ENCODE peak calls at places on chromosome X, in seven cellular contexts. Q is Peyer's patch; G is cerebellar nuclear complex; R is NCI-H1092; V is activated T-cell treated with anti-CD3 and anti-CD28 coated beads for 48 hours; T is activated naive CD8-positive, alpha-beta T cell treated with anti-CD3 and anti-CD28 coated beads, Interleukin-2, amount 50 U/mL, for 24 hours; N is stimulated activated CD4-positive, alpha-beta T cell treated with anti-CD3 and anti-CD28 coated beads, Interleukin-2, amount 100 ng/mL, for 24 hours. P is an unnamed sample.

GRCh38 chrX:2451456-2452316 is 49.1 kb downstream of the DHRSX start:
- DNase-seq in Q (no peak), G (no peak), R (no peak), V (no peak), T (no peak), N (no peak), P (no peak)

GRCh38 chrX:118534716-118535493 is 39.3 kb downstream of the DOCK11 start:
- DNase-seq in Q (no peak), G (no peak), R (no peak), V (no peak), T (no peak), N (no peak), P (no peak)

GRCh38 chrX:4710618-4711433 is 997.4 kb upstream of the PRKX start:
- DNase-seq in Q (no peak), G (no peak), R (no peak), V (no peak), T (no peak), N (no peak), P (peak)

GRCh38 chrX:48520976-48521352 is 644 bp upstream of the EBP start:
- DNase-seq in Q (no peak), G (no peak), R (no peak), V (no peak), T (no peak), N (no peak), P (no peak)

GRCh38 chrX:48083212-48083611 is 11.8 kb upstream of the ZNF630 start:
- DNase-seq in Q (peak), G (no peak), R (no peak), V (peak), T (peak), N (peak), P (peak)

GRCh38 chrX:67426946-67427345 is 116.9 kb upstream of the AR start:
- DNase-seq in Q (no peak), G (no peak), R (no peak), V (no peak), T (no peak), N (no peak), P (no peak)

GRCh38 chrX:68429216-68429615 is 4.1 kb downstream of the OPHN1 start:
- DNase-seq in Q (no peak), G (no peak), R (no peak), V (no peak), T (no peak), N (no peak), P (no peak)

GRCh38 chrX:39152106-39152649 is 350.9 kb downstream of the MID1IP1 start:
- DNase-seq in Q (no peak), G (no peak), R (peak), V (peak), T (peak), N (peak), P (no peak)

GRCh38 chrX:85851418-85851817 is 195.9 kb downstream of the CHM start:
- DNase-seq in Q (no peak), G (no peak), R (no peak), V (no peak), T (no peak), N (peak), P (no peak)

GRCh38 chrX:136710324-136710951 is 62.5 kb downstream of the CD40LG start:
- DNase-seq in Q (no peak), G (no peak), R (no peak), V (no peak), T (no peak), N (no peak), P (no peak)

GRCh38 chrX:131985526-131986049 is 37.5 kb upstream of the STK26 start:
- DNase-seq in Q (no peak), G (no peak), R (no peak), V (no peak), T (no peak), N (no peak), P (no peak)

GRCh38 chrX:92232182-92232581 is 453.0 kb downstream of the PCDH11X start:
- DNase-seq in Q (no peak), G (no peak), R (no peak), V (no peak), T (no peak), N (no peak), P (no peak)

GRCh38 chrX:70324326-70324725 is 34.4 kb downstream of the KIF4A start:
- DNase-seq in Q (no peak), G (no peak), R (no peak), V (no peak), T (no peak), N (no peak), P (no peak)

GRCh38 chrX:49829016-49829415 is at the start of gene PAGE4:
- DNase-seq in Q (no peak), G (no peak), R (no peak), V (no peak), T (no peak), N (no peak), P (no peak)

GRCh38 chrX:130282151-130282550 is 13.5 kb upstream of the ZNF280C start:
- DNase-seq in Q (no peak), G (no peak), R (no peak), V (no peak), T (no peak), N (no peak), P (no peak)

GRCh38 chrX:9285342-9285771 is 179.5 kb upstream of the TBL1X start:
- DNase-seq in Q (no peak), G (no peak), R (no peak), V (peak), T (peak), N (peak), P (no peak)

GRCh38 chrX:114999906-115000305 is 17.5 kb downstream of the IL13RA2 start:
- DNase-seq in Q (no peak), G (no peak), R (no peak), V (no peak), T (no peak), N (no peak), P (no peak)

GRCh38 chrX:71214152-71214551 is 8.9 kb upstream of the GJB1 start:
- DNase-seq in Q (no peak), G (no peak), R (no peak), V (no peak), T (no peak), N (no peak), P (no peak)

GRCh38 chrX:141733371-141733770 is 34.8 kb upstream of the SPANXD start:
- DNase-seq in Q (no peak), G (no peak), R (no peak), V (no peak), T (no peak), N (no peak), P (no peak)

GRCh38 chrX:76183289-76184057 is 10.6 kb downstream of the PBDC1 start:
- DNase-seq in Q (no peak), G (no peak), R (no peak), V (no peak), T (no peak), N (no peak), P (no peak)

GRCh38 chrX:36019164-36019563 is 99.6 kb downstream of the CFAP47 start:
- DNase-seq in Q (no peak), G (no peak), R (no peak), V (no peak), T (no peak), N (no peak), P (no peak)

GRCh38 chrX:67779099-67779498 is 235.3 kb downstream of the AR start:
- DNase-seq in Q (no peak), G (no peak), R (no peak), V (no peak), T (no peak), N (no peak), P (no peak)

GRCh38 chrX:23311731-23312130 is 22.9 kb upstream of the PTCHD1 start:
- DNase-seq in Q (no peak), G (no peak), R (no peak), V (no peak), T (no peak), N (no peak), P (no peak)

GRCh38 chrX:38282044-38282443 is 45.3 kb downstream of the RPGR start:
- DNase-seq in Q (no peak), G (no peak), R (no peak), V (no peak), T (no peak), N (no peak), P (no peak)

GRCh38 chrX:32137525-32137924 is 1065.7 kb upstream of the FTHL17 start:
- DNase-seq in Q (no peak), G (no peak), R (no peak), V (no peak), T (no peak), N (no peak), P (no peak)

GRCh38 chrX:34770511-34770910 is 113.4 kb upstream of the TMEM47 start:
- DNase-seq in Q (no peak), G (no peak), R (no peak), V (no peak), T (no peak), N (no peak), P (no peak)

GRCh38 chrX:46653482-46653881 is 79.9 kb downstream of the CHST7 start:
- DNase-seq in Q (no peak), G (no peak), R (no peak), V (no peak), T (no peak), N (no peak), P (no peak)

GRCh38 chrX:120147537-120147936 is 10.9 kb upstream of the RHOXF2 start:
- DNase-seq in Q (no peak), G (no peak), R (no peak), V (no peak), T (no peak), N (no peak), P (no peak)

GRCh38 chrX:78527263-78527662 is 131.9 kb downstream of the RTL3 start:
- DNase-seq in Q (no peak), G (no peak), R (no peak), V (no peak), T (peak), N (peak), P (no peak)

P was measured in ureter.